ENCODE peak calls at places on chromosomes 2 and 18, in seven cellular contexts. K is H1, Z is trophoblast cell, Q is mesendoderm, Y is IMR-90, P is neuronal stem cell, X is mesenchymal stem cell. T is an unnamed sample.

GRCh38 chr2:235064980-235065379 is 113.2 kb downstream of the SH3BP4 start:
- DNase-seq in Y (no peak), Z (no peak), K (no peak), Q (no peak), P (no peak), X (no peak), T (no peak)

GRCh38 chr2:217798743-217799552 is 203.8 kb downstream of the TNS1 start:
- DNase-seq in Y (no peak), P (no peak), X (no peak), K (no peak), Q (no peak), Z (peak), T (peak)

GRCh38 chr18:35504996-35505395 is 7.2 kb upstream of the INO80C start:
- DNase-seq in Z (no peak), X (no peak), Y (no peak), Q (no peak), P (no peak), K (no peak), T (no peak)

GRCh38 chr18:64330161-64330560 is 181.3 kb upstream of the LINC00305 start:
- DNase-seq in Q (peak), Y (no peak), P (no peak), Z (peak), K (no peak), X (peak), T (peak)

GRCh38 chr18:23667114-23667513 is 4.4 kb upstream of the ANKRD29 start:
- DNase-seq in X (no peak), K (no peak), Y (no peak), Q (no peak), Z (no peak), P (no peak), T (no peak)

GRCh38 chr2:164697688-164698290 is 76.5 kb upstream of the GRB14 start:
- DNase-seq in Y (no peak), K (no peak), P (no peak), Z (peak), Q (peak), X (peak), T (no peak)

GRCh38 chr2:43158259-43158880 is 68.0 kb downstream of the ZFP36L2 start:
- DNase-seq in Q (no peak), P (no peak), X (peak), Z (peak), Y (peak), K (no peak), T (no peak)

GRCh38 chr2:169509230-169509917 is at the start of gene KLHL41:
- DNase-seq in Z (no peak), Q (peak), X (no peak), Y (peak), P (no peak), K (no peak), T (no peak)

GRCh38 chr2:144507441-144508161 is 12.3 kb downstream of the ZEB2 start:
- DNase-seq in Q (no peak), X (no peak), K (no peak), Z (no peak), P (no peak), Y (no peak), T (no peak)

GRCh38 chr2:83850071-83850725 is 608.9 kb downstream of the SUCLG1 start:
- DNase-seq in P (no peak), K (no peak), X (no peak), Z (no peak), Y (no peak), Q (no peak), T (no peak)

GRCh38 chr2:213279961-213280360 is 4.3 kb upstream of the SPAG16 start:
- DNase-seq in K (no peak), Y (no peak), Q (no peak), P (no peak), X (no peak), Z (no peak), T (no peak)

GRCh38 chr18:49813071-49813320 is 337 bp downstream of the ACAA2 start:
- DNase-seq in Q (peak), Z (peak), X (peak), K (no peak), P (no peak), Y (peak), T (no peak)

GRCh38 chr18:60295776-60296175 is 76.8 kb downstream of the MC4R start:
- DNase-seq in Y (no peak), Q (peak), K (no peak), X (no peak), Z (no peak), P (no peak), T (no peak)

GRCh38 chr2:192195548-192196418 is 1.1 kb upstream of the TMEFF2 start:
- DNase-seq in K (no peak), X (peak), P (peak), Z (peak), Y (peak), Q (peak), T (peak)

GRCh38 chr2:240704651-240705050 is 13.0 kb downstream of the AQP12A start:
- DNase-seq in Y (no peak), P (no peak), X (no peak), Q (no peak), K (no peak), Z (no peak), T (no peak)

GRCh38 chr2:195251221-195251620 is 405.8 kb upstream of the SLC39A10 start:
- DNase-seq in Q (peak), Y (no peak), K (no peak), P (no peak), Z (no peak), X (no peak), T (no peak)

GRCh38 chr2:149692837-149693518 is 105.4 kb upstream of the MMADHC start:
- DNase-seq in X (peak), K (no peak), Z (peak), Q (no peak), P (no peak), Y (peak), T (no peak)

GRCh38 chr2:174971868-174972781 is 33.1 kb downstream of the CHN1 start:
- DNase-seq in Z (peak), X (peak), P (no peak), Y (peak), K (no peak), Q (peak), T (no peak)

GRCh38 chr2:168181825-168182224 is 65.6 kb downstream of the STK39 start:
- DNase-seq in K (no peak), X (no peak), Q (no peak), P (no peak), Y (no peak), Z (no peak), T (no peak)

GRCh38 chr2:65710779-65711295 is 278.4 kb upstream of the SPRED2 start:
- DNase-seq in P (no peak), Z (peak), K (peak), Y (peak), Q (peak), X (peak), T (peak)

GRCh38 chr2:46461716-46462171 is 17.6 kb upstream of the TMEM247 start:
- DNase-seq in Y (no peak), X (no peak), Q (no peak), Z (peak), P (no peak), K (no peak), T (no peak)

GRCh38 chr2:19574788-19575260 is 216.4 kb upstream of the OSR1 start:
- DNase-seq in X (peak), Z (peak), K (no peak), Q (peak), P (peak), Y (peak), T (no peak)

GRCh38 chr2:171086352-171087290 is 74.1 kb downstream of the TLK1 start:
- DNase-seq in P (peak), Y (peak), Q (peak), Z (peak), X (peak), K (peak), T (peak)

GRCh38 chr18:48932822-48933510 is 17.8 kb downstream of the SMAD7 start:
- DNase-seq in P (no peak), X (peak), K (no peak), Q (no peak), Z (no peak), Y (no peak), T (no peak)

GRCh38 chr2:179991344-179991743 is 15.8 kb downstream of the CWC22 start:
- DNase-seq in X (no peak), Z (no peak), Y (no peak), P (no peak), K (no peak), Q (peak), T (peak)

GRCh38 chr18:35185771-35186170 is 55.1 kb upstream of the ZNF397 start:
- DNase-seq in X (no peak), K (no peak), P (no peak), Q (no peak), Y (no peak), Z (no peak), T (no peak)

DNA sequence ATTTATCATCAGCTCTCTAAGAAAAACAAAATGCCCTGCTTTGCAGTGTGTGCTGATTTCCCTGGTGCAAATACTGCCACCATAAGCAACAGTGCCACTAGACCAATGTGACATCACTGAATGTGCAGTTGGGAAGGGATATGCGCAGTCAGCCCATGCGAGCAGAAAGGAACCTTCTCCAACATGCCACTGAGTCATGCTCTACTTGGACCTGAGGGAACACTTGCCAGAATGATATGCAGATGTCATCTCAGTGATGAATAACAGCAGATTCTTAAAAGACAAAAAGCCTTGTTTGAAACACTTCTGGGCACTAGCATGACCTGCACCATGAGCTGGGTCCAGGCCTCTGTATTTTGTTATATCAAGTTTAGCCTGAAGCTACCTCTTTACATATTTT is 55.2 kb upstream of the REL start:
- DNase-seq in Z (peak), Y (no peak), X (no peak), K (no peak), Q (no peak), P (no peak), T (no peak)
- H2AK5ac ChIP-seq in Z (no peak), Y (no peak), X (no peak), K (no peak), Q (no peak), P (no peak), T (no peak)

DNA sequence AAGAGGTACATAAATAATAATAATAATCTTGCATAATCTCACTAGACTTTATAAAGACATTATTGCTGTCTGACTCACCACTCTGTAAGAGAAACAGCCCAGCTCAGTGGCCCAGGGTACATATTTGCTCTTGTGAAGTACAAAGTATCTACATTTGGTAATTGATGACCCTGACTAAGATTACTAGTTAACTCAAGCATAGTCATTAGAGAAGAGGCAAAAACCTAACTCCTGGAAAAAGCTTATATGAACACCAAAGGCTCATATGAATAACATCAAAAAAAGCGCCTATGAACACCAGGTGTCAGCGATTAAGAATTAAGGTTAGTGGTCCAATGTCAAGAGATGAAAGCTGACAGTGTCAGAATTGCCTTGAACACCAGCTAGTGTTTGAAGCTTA is 38.4 kb downstream of the RAD51AP2 start:
- DNase-seq in P (no peak), K (no peak), Y (peak), X (peak), Z (no peak), Q (no peak), T (no peak)
- H2AK5ac ChIP-seq in P (no peak), K (no peak), Y (no peak), X (no peak), Z (no peak), Q (no peak), T (no peak)

GRCh38 chr18:52826994-52827393 is 487.0 kb downstream of the DCC start:
- DNase-seq in Z (no peak), X (no peak), P (no peak), Y (no peak), Q (no peak), K (no peak), T (peak)

GRCh38 chr18:52822160-52822559 is 482.2 kb downstream of the DCC start:
- DNase-seq in P (no peak), Q (no peak), Y (no peak), X (no peak), Z (no peak), K (no peak), T (no peak)
- H2AK5ac ChIP-seq in P (no peak), Q (no peak), Y (no peak), X (no peak), Z (no peak), K (no peak), T (no peak)

DNA sequence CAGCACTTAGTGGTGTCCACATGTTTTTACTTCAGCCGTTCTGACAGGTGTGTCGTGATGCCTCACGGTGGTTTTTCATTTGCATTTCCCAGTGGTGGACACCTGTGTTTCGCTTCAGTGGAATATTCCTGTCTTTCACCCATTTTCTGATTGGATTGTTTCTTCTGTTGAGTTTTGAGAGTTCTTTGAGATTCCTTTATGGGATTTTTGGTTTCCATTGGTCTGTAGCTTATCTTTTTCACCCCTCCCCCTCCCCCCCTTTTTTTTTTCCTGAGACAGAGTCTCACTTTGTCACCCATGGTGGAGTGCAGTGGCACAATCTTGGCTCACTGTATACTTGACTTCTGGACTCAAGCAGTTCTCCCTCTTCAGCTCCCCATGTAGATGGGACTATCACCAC is 8.0 kb downstream of the ANKRD23 start:
- DNase-seq in P (no peak), Q (no peak), X (no peak), Z (no peak), K (no peak), Y (no peak), T (no peak)
- H2AK5ac ChIP-seq in P (no peak), Q (no peak), X (no peak), Z (no peak), K (no peak), Y (no peak), T (no peak)

T was measured in H9.